ENCODE peak calls at places on chromosome 19, in seven cellular contexts. L is CD4-positive, alpha-beta T cell; Z is GM20000; M is HT1080; W is stomach; R is NCI-H2081; X is epithelial cell of esophagus. K is an unnamed sample.

GRCh38 chr19:18514800-18515682 is 6.8 kb downstream of the ELL start:
- DNase-seq in Z (no peak), L (no peak), X (peak; percentile 68), M (peak; percentile 29), W (peak; percentile 71), R (no peak), K (peak; percentile 32)

GRCh38 chr19:51143486-51143885 is 1.4 kb downstream of the SIGLEC7 start:
- DNase-seq in X (no peak), M (no peak), W (no peak), R (no peak), Z (no peak), L (no peak), K (no peak)

GRCh38 chr19:52749780-52750179 is 14.9 kb upstream of the ZNF611 start:
- DNase-seq in R (no peak), L (no peak), M (no peak), X (no peak), Z (no peak), W (no peak), K (no peak)

GRCh38 chr19:1774999-1775772 is 21.9 kb downstream of the ONECUT3 start:
- DNase-seq in Z (peak; percentile 57), L (no peak), M (peak; percentile 71), R (no peak), W (no peak), X (no peak), K (no peak)

GRCh38 chr19:35320285-35320706 is 8.7 kb upstream of the CD22 start:
- DNase-seq in X (no peak), R (no peak), M (no peak), L (no peak), W (no peak), Z (no peak), K (no peak)

GRCh38 chr19:39199025-39199424 is 2.3 kb downstream of the NCCRP1 start:
- DNase-seq in W (peak; percentile 34), M (peak; percentile 42), Z (no peak), R (no peak), L (no peak), X (no peak), K (no peak)

GRCh38 chr19:35347171-35347929 is at the start of gene FFAR1:
- DNase-seq in L (peak; percentile 14), X (no peak), W (peak; percentile 15), M (no peak), R (no peak), Z (peak; percentile 83), K (no peak)

GRCh38 chr19:42360787-42361544 is 29.1 kb downstream of the CNFN start:
- DNase-seq in L (no peak), X (no peak), R (no peak), Z (no peak), W (no peak), M (peak; percentile 58), K (no peak)

GRCh38 chr19:5360003-5360820 is 19.6 kb upstream of the PTPRS start:
- DNase-seq in M (no peak), W (no peak), X (no peak), R (no peak), L (no peak), Z (no peak), K (no peak)

GRCh38 chr19:29378543-29379105 is 147.2 kb upstream of the VSTM2B start:
- DNase-seq in W (no peak), M (no peak), X (no peak), R (no peak), L (no peak), Z (no peak), K (no peak)